ENCODE peak calls at places on chromosomes 4 and X, in nine cellular contexts. Y, Z, X, Q, M, B, D, G and S are unnamed samples.

GRCh38 chr4:142353149-142353738 is 492.9 kb downstream of the INPP4B start:
- DNase-seq in Z (peak), X (peak), D (no peak), G (no peak), Y (peak), M (no peak), Q (peak), B (no peak), S (peak)

GRCh38 chrX:11381464-11381863 is 88.3 kb downstream of the AMELX start:
- DNase-seq in Z (peak), D (no peak), Q (peak), Y (peak), G (peak), X (peak), M (peak), B (peak), S (no peak)

GRCh38 chr4:141118381-141118780 is 14.9 kb downstream of the RNF150 start:
- DNase-seq in X (no peak), M (no peak), Q (no peak), Z (no peak), G (no peak), Y (no peak), B (no peak), D (no peak), S (no peak)

GRCh38 chrX:151370906-151371305 is 26.1 kb upstream of the VMA21 start:
- DNase-seq in Z (no peak), Q (no peak), Y (no peak), M (peak), D (no peak), X (no peak), G (no peak), B (no peak), S (no peak)

GRCh38 chrX:1754077-1754476 is 139.2 kb downstream of the ASMT start:
- DNase-seq in B (no peak), Y (no peak), X (no peak), G (no peak), Z (no peak), D (no peak), M (no peak), Q (peak), S (no peak)

GRCh38 chr4:33802578-33802977 is 2441.7 kb downstream of the ARAP2 start:
- DNase-seq in Z (no peak), Q (no peak), G (no peak), M (no peak), Y (no peak), D (no peak), B (no peak), X (no peak), S (no peak)

GRCh38 chr4:121551881-121552280 is 144.9 kb downstream of the ANXA5 start:
- DNase-seq in M (no peak), B (no peak), D (no peak), X (peak), Y (no peak), Z (peak), Q (no peak), G (no peak), S (no peak)

GRCh38 chr4:28229092-28229491 is 1368.5 kb downstream of the STIM2 start:
- DNase-seq in Y (no peak), Z (no peak), G (no peak), B (no peak), Q (peak), D (no peak), M (no peak), X (peak), S (no peak)

GRCh38 chrX:9464435-9465371 is at the start of gene TBL1X:
- DNase-seq in X (peak), Y (peak), D (peak), Q (peak), M (peak), G (peak), B (peak), Z (peak), S (no peak)

GRCh38 chrX:48956728-48957414 is 536 bp downstream of the OTUD5 start:
- DNase-seq in D (peak), M (no peak), X (no peak), B (no peak), G (no peak), Q (no peak), Y (peak), Z (peak), S (no peak)

DNA sequence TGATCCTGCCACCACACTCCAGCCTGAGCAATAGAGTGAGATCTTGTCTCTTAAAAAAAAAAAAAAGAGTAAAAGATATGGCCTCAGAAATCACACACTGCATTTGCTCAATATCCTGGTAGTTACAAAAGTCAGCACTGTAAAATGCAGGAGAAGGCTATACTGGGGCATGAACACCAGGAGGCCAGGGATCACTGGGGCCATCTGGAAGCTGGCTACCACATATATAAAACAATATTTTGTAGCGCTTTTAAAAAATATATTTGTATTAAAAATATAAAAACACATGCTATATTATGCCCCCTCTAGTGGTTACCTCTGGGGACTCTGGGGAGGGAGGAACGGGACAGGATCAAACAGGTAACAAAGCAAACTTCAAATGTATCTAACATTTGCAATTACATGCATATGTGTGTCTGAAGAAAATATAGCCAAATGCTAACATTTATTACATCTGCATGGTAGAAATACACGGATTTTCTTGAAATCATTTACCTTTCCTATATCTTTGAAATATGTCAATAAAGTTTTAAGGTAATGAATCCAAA is 4.0 kb downstream of the C4orf46 start:
- DNase-seq in M (peak), G (peak), B (no peak), Q (peak), D (no peak), X (peak), Z (peak), Y (peak), S (no peak)
- TF ChIP-seq CTCF in M (peak), G (peak), B (peak), Q (peak), D (peak), X (peak), Z (peak), Y (peak), S (no peak)

GRCh38 chrX:136353519-136354095 is 52.8 kb downstream of the ADGRG4 start:
- DNase-seq in G (no peak), M (no peak), Z (no peak), Q (no peak), Y (no peak), D (no peak), X (no peak), B (no peak), S (no peak)
- H3K4me3 ChIP-seq in G (no peak), M (no peak), Z (no peak), Q (no peak), Y (no peak), D (no peak), X (no peak), B (no peak), S (no peak)

DNA sequence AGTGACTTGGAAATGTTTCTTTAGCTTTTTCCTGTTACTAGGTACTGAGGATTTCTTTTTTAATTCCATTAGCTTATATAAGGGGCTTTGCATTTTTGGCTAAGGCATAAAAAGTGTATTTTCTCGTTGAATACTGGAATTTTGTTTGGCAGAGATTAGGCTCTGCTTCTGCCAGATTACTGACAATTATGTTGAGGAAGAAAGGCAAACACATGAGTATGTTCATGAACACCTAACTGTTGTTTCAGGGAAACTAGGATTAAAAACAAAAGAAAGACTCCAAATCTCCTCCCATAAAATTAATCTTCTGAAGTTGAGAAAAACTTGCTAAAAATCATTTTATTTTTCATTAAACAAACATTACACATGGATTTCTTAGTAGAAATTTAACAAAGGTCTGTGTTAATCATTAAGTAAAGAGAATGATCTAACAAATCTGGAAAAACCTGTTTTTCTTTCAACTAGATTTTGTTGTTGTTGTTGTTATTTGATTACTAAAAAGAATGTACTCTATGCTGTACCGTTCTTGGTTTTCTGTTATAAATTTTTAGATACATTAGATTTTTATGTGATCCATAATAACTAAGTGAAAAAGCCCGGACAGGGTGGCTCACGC is 43.3 kb upstream of the STAG2 start:
- DNase-seq in Q (no peak), D (no peak), Y (no peak), B (no peak), X (no peak), G (no peak), Z (no peak), M (no peak), S (no peak)
- TF ChIP-seq CTCF in Q (no peak), D (no peak), Y (no peak), B (no peak), X (no peak), G (no peak), Z (no peak), M (no peak), S (no peak)

DNA sequence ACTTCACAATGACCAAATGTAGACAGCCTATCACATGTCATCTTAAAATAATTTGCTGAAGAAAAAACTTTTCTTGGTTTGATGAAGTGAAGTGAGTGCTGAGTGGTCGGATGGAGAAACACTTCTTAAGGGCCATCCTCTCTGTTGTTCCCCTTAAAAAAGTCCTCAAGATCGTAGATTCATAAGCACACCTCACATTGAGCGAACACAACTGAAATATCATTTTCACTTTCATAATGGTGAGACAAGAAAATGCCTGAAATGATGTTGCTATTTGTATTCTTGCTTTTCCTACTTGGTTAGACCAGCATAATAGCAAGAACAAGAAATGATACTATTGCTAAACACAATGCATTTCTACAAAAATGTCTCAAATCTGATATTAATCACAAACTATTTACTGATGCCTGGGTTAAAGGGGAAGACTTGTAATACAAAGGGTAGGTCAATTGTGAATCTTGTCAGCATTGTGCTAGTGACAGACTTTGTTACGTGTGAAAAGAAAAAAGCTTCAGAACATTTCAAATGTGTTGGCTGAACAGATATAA is 305.6 kb upstream of the NR3C2 start:
- DNase-seq in B (no peak), Y (no peak), G (no peak), Z (no peak), X (no peak), D (no peak), M (no peak), Q (no peak), S (no peak)
- H3K4me3 ChIP-seq in B (no peak), Y (no peak), G (no peak), Z (no peak), X (no peak), D (no peak), M (no peak), Q (no peak), S (no peak)

GRCh38 chr4:102431608-102431961 is 69.6 kb upstream of the NFKB1 start:
- DNase-seq in Q (no peak), X (no peak), M (no peak), D (no peak), Y (no peak), B (no peak), G (no peak), Z (no peak), S (no peak)
- TF ChIP-seq CTCF in Q (no peak), X (no peak), M (peak), D (peak), Y (no peak), B (no peak), G (no peak), Z (no peak), S (no peak)

GRCh38 chr4:138053601-138054322 is 188.4 kb downstream of the SLC7A11 start:
- DNase-seq in M (no peak), D (no peak), G (no peak), X (peak), Y (no peak), B (no peak), Q (peak), Z (peak), S (no peak)
- H3K4me3 ChIP-seq in M (no peak), D (no peak), G (no peak), X (peak), Y (no peak), B (no peak), Q (peak), Z (no peak), S (no peak)

DNA sequence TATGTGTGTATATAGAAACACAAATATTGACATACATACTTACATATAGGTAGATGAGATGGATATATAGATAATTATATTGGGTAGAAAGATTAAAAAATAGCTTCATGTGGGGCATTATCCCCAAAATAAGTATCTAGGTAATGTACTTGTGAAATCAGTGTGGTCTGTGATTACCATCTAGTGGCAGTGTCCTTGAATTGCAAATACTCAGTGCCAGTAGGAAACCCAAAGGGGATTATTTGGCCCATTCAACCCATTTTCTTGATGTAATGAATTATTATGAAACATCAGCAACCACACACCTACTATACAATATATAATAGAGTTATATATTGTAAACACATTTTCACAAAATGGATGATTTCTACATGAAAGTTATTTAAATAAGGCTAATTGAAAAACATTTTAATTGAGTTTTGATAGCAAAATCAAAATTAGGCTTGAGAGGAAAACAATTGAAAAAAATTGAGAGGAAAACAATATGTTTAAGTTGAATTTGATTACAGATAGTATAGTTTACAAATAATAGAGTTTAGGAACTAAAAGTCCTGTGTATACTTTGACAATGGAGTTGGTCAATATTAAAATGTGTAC is 389.4 kb downstream of the GALNTL6 start:
- DNase-seq in G (peak), B (no peak), Z (peak), X (peak), Q (peak), Y (peak), D (no peak), M (peak), S (peak)
- TF ChIP-seq CTCF in G (peak), B (peak), Z (peak), X (peak), Q (peak), Y (peak), D (no peak), M (peak), S (peak)

GRCh38 chr4:153439831-153440230 is 26.3 kb upstream of the TMEM131L start:
- DNase-seq in B (no peak), M (no peak), Z (no peak), Y (no peak), G (no peak), Q (no peak), D (no peak), X (no peak), S (no peak)
- H3K4me3 ChIP-seq in B (no peak), M (no peak), Z (no peak), Y (no peak), G (no peak), Q (no peak), D (no peak), X (no peak), S (no peak)

DNA sequence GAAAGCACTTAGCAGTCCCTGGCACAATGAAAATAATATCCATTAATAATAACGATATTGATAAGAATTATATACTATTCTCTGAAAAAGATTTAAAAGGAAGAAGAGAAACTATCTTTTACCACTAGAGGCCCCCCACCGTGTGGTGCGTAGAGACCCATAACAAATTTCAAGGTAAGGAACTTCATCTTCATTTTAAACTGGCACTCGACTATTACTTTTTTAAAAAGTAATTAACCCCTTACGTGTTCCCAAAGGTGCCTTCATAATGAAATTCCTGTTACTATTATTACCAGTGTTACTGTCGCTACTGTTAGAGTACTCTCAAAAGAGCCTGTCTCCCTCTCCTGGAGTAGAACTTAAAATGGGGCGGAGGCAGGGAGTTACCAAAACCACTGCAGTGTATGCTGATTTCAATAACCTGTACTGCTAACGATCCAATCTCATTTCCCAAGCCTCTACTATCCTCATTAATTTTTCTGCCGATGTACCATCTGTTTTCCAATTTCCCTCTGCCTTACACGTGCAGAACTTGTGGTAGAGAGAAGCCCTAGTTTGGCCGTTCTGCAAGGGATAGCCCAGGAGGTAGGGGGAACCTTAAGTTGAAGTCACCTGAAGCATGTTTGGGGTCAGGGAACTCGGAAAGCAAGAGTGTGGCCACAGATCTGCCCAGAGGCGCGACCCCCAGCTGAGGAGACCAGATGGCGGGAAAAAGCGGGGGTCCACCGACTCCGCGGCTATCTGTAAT is 813 bp upstream of the STK26 start:
- DNase-seq in D (peak), M (no peak), G (no peak), Y (peak), B (no peak), X (no peak), Q (no peak), Z (peak), S (no peak)
- TF ChIP-seq CTCF in D (peak), M (peak), G (no peak), Y (peak), B (no peak), X (peak), Q (no peak), Z (peak), S (no peak)